ENCODE peak calls at places on chromosomes 13 and 19, in four cellular contexts. E is IMR-90, P is H1, L is MM.1S. K is an unnamed sample. For H3K9me3, the result is how much of the 10 kb centered on the place peaks cover.

GRCh38 chr19:22332924-22333323 is 46.7 kb downstream of the ZNF729 start:
- DNase-seq in E (no peak), P (no peak), L (no peak), K (no peak)

GRCh38 chr19:4456843-4457653 is 546 bp downstream of the UBXN6 start:
- DNase-seq in E (peak), P (peak), L (no peak), K (peak)

GRCh38 chr19:53942001-53942786 is 20.5 kb upstream of the CACNG8 start:
- DNase-seq in E (no peak), P (peak), L (no peak), K (no peak)

GRCh38 chr19:28744943-28745342 is 468.0 kb downstream of the UQCRFS1 start:
- DNase-seq in E (no peak), P (no peak), L (no peak), K (no peak)

GRCh38 chr19:400976-401835 is 7.7 kb downstream of the C2CD4C start:
- DNase-seq in E (no peak), P (peak), L (no peak), K (no peak)

GRCh38 chr13:75769141-75769905 is 133.2 kb downstream of the LMO7 start:
- DNase-seq in E (no peak), P (no peak), L (no peak), K (no peak)

GRCh38 chr13:100506154-100506553 is 82.4 kb downstream of the GGACT start:
- DNase-seq in E (no peak), P (no peak), L (peak), K (no peak)

GRCh38 chr19:2497186-2497585 is 21.3 kb downstream of the GADD45B start:
- DNase-seq in E (no peak), P (no peak), L (no peak), K (no peak)

GRCh38 chr19:57558525-57558924 is 1.1 kb downstream of the ZNF550 start:
- DNase-seq in E (peak), P (no peak), L (no peak), K (no peak)

GRCh38 chr19:57560049-57560491 is 407 bp upstream of the ZNF550 start:
- DNase-seq in E (peak), P (no peak), L (no peak), K (no peak)

GRCh38 chr19:57563547-57563946 is 3.9 kb upstream of the ZNF550 start:
- DNase-seq in E (no peak), P (no peak), L (no peak), K (no peak)

GRCh38 chr19:57559404-57560025 is at the start of gene ZNF550:
- DNase-seq in E (peak), P (peak), L (peak), K (peak)

DNA sequence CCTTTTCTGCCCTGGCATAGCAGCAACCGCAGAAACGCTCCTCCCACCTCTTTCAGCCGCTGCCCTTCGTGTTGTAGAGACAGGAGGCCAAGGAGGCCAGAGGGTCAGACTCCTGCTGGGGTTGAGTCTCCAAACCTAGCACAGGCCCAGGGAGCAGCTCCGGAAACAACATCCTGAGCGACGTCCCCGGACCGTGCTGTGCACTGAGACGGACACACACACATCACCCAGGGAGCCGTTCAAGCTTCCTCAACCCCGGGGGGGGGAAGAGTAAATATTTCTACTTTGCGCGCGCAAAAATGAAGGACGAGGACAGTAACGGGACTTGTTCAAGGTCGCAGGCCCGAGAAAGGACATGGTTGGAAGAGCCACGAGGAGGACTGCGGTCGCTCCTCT is 657 bp downstream of the ZNF550 start:
- DNase-seq in E (no peak), P (no peak), L (peak), K (no peak)
- H3K9me3 ChIP-seq in E (under half), P (under half), L (under half), K (under half)

GRCh38 chr13:111904701-111905608 is 162.0 kb upstream of the SOX1 start:
- DNase-seq in E (no peak), P (peak), L (no peak), K (no peak)
- H3K9me3 ChIP-seq in E (half or more), P (under half), L (under half), K (under half)

DNA sequence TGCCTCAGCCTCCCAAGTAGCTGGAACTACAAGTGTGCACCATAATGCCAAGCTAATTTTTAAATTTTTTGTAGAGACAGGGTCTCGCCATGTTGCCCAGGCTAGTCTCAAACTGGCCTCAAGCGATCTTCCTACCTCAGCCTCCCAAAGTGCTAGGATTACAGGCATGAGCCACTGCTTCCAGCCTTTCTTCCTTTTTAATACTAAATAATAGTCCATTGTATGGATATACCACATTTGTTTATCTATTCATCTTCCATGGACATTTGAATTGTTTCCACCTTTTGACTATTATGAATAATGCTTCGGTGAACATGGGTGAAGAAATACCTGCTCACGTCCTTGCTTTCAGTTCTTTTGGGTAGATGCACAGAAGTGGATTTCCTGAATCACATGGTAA is 24.4 kb downstream of the GARRE1 start:
- DNase-seq in E (no peak), P (no peak), L (no peak), K (no peak)
- H3K9me3 ChIP-seq in E (under half), P (under half), L (under half), K (under half)

DNA sequence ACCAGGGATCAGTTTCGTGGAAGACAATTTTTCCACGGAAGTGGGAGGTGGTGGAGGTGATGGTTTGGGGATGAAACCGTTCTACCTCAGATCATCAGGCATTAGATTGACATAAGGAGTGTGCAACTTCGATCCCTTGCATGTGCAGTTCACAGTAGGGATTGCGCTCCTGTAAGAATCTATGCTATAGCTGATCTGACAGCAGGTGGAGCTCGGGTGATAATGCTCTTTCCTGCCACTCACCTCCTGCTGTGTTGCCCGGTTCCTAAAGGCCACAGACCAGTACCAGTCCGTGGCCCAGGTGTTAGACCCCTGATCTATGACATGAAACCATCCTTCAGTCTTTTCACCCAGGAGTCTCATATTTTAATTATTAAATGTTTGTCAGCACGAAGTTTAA is 4.0 kb downstream of the ZNF302 start:
- DNase-seq in E (no peak), P (no peak), L (no peak), K (no peak)
- H3K9me3 ChIP-seq in E (under half), P (under half), L (under half), K (under half)

DNA sequence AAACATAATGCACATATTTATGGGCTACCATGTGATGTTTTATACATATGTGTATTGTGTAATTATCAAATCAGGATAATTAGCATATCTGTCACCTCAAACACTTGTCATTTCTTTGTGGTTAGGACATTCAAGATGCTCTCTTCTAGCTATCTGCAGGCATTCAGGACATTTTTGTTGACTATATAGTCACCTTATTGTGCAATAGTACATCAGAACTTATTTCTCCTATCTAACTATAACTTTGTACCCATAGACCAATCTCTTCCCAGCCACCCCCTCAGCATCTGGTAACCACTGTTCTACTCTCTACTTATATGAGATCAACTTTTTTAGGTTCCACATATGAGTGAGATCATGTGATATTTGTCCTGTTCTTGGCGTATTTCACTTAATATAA is 20.3 kb downstream of the ZNF420 start:
- DNase-seq in E (no peak), P (no peak), L (no peak), K (no peak)
- H3K9me3 ChIP-seq in E (under half), P (under half), L (under half), K (under half)

GRCh38 chr13:58341318-58341717 is 709.8 kb downstream of the PCDH17 start:
- DNase-seq in E (no peak), P (no peak), L (no peak), K (no peak)
- H3K9me3 ChIP-seq in E (under half), P (under half), L (under half), K (under half)

K was measured in T-helper 17 cell.